ENCODE peak calls at places on chromosomes 2 and 18, in six cellular contexts. X is DMS53; A is activated T-cell treated with anti-CD3 and anti-CD28 coated beads for 1 hour; P is amniotic stem cell; G is NCI-H2171 treated with DMSO at 0.1 percent for 48 hours; L is stimulated activated CD4-positive, alpha-beta T cell treated with anti-CD3 and anti-CD28 coated beads, Interleukin-4, amount 100 ng/mL, for 4 hours. U is an unnamed sample.
A peak's percentile ranks its signal among the peaks of the same experiment; 100 is the strongest.

GRCh38 chr18:69196336-69196735 is 204.4 kb upstream of the DOK6 start:
- DNase-seq in X (no peak), A (no peak), P (no peak), G (no peak), L (no peak), U (no peak)

GRCh38 chr18:7904529-7904928 is 337.4 kb downstream of the PTPRM start:
- DNase-seq in X (no peak), A (no peak), P (peak; percentile 43), G (no peak), L (no peak), U (no peak)

GRCh38 chr2:19720306-19720705 is 181.5 kb downstream of the TTC32 start:
- DNase-seq in X (no peak), A (no peak), P (no peak), G (no peak), L (no peak), U (no peak)

GRCh38 chr2:96913398-96914202 is 43.7 kb upstream of the SEMA4C start:
- DNase-seq in X (no peak), A (peak; percentile 50), P (no peak), G (no peak), L (peak; percentile 25), U (peak; percentile 50)

GRCh38 chr2:223602972-223603371 is 811 bp upstream of the SCG2 start:
- DNase-seq in X (peak; percentile 9), A (no peak), P (no peak), G (no peak), L (no peak), U (no peak)

GRCh38 chr2:188199716-188200128 is 92.0 kb upstream of the GULP1 start:
- DNase-seq in X (no peak), A (no peak), P (peak; percentile 30), G (no peak), L (no peak), U (no peak)

GRCh38 chr2:117257369-117257768 is 557.1 kb upstream of the DDX18 start:
- DNase-seq in X (no peak), A (no peak), P (no peak), G (no peak), L (no peak), U (no peak)

GRCh38 chr2:217261452-217261851 is 401.6 kb upstream of the TNP1 start:
- DNase-seq in X (no peak), A (no peak), P (no peak), G (peak; percentile 31), L (no peak), U (no peak)

GRCh38 chr2:96816127-96816835 is at the start of gene CNNM3:
- DNase-seq in X (peak; percentile 99), A (peak; percentile 96), P (peak; percentile 84), G (peak; percentile 91), L (peak; percentile 98), U (peak; percentile 95)

GRCh38 chr2:43051316-43051715 is 175.1 kb downstream of the ZFP36L2 start:
- DNase-seq in X (no peak), A (peak; percentile 20), P (no peak), G (no peak), L (no peak), U (peak; percentile 6)

GRCh38 chr2:163401481-163401880 is 334.3 kb downstream of the FIGN start:
- DNase-seq in X (no peak), A (no peak), P (no peak), G (no peak), L (no peak), U (no peak)

GRCh38 chr2:161814008-161814660 is 189.9 kb downstream of the SLC4A10 start:
- DNase-seq in X (no peak), A (no peak), P (no peak), G (no peak), L (no peak), U (no peak)

GRCh38 chr2:205461169-205461568 is 221.1 kb upstream of the NRP2 start:
- DNase-seq in X (no peak), A (no peak), P (no peak), G (no peak), L (no peak), U (no peak)

GRCh38 chr2:205563646-205564045 is 118.7 kb upstream of the NRP2 start:
- DNase-seq in X (peak; percentile 65), A (no peak), P (no peak), G (no peak), L (peak; percentile 2), U (no peak)

GRCh38 chr2:216601632-216602409 is 31.4 kb upstream of the IGFBP2 start:
- DNase-seq in X (no peak), A (no peak), P (no peak), G (no peak), L (no peak), U (no peak)

GRCh38 chr2:15831150-15831549 is 109.2 kb upstream of the MYCN start:
- DNase-seq in X (no peak), A (no peak), P (no peak), G (no peak), L (no peak), U (no peak)

GRCh38 chr18:70621710-70622109 is 332.9 kb downstream of the SOCS6 start:
- DNase-seq in X (no peak), A (peak; percentile 6), P (no peak), G (no peak), L (no peak), U (peak; percentile 14)